ENCODE peak calls at places on chromosomes 4 and X, in four cellular contexts. L is adipocyte, T is ascending aorta, S is SK-N-SH. Q is an unnamed sample. For H3K4me1, the result is how much of the 10 kb centered on the place peaks cover.

GRCh38 chrX:110417128-110417527 is 58.5 kb downstream of the RTL9 start:
- DNase-seq in S (peak), L (no peak), T (no peak), Q (no peak)

GRCh38 chrX:2576793-2577192 is 76.0 kb upstream of the DHRSX start:
- DNase-seq in S (no peak), L (no peak), T (no peak), Q (no peak)

GRCh38 chrX:74346124-74346523 is 42.1 kb downstream of the ZCCHC13 start:
- DNase-seq in L (no peak), T (no peak), S (no peak), Q (no peak)

GRCh38 chrX:39813631-39814246 is 284.0 kb downstream of the BCOR start:
- DNase-seq in S (peak), L (no peak), T (no peak), Q (peak)

GRCh38 chr4:125368684-125369083 is 53.9 kb downstream of the FAT4 start:
- DNase-seq in L (peak), T (no peak), S (no peak), Q (peak)

GRCh38 chr4:129446074-129446473 is 350.1 kb downstream of the C4orf33 start:
- DNase-seq in T (no peak), L (peak), S (no peak), Q (no peak)

GRCh38 chr4:74283614-74284013 is 24.7 kb upstream of the EPGN start:
- DNase-seq in T (no peak), L (peak), S (no peak), Q (no peak)

GRCh38 chrX:6363193-6363592 is 134.5 kb upstream of the NLGN4X start:
- DNase-seq in S (peak), T (no peak), L (no peak), Q (no peak)

GRCh38 chr4:162959056-162959455 is 207.6 kb downstream of the NAF1 start:
- DNase-seq in T (no peak), L (no peak), S (no peak), Q (no peak)

GRCh38 chr4:95548738-95549245 is at the start of gene UNC5C:
- DNase-seq in T (no peak), L (peak), S (peak), Q (peak)

DNA sequence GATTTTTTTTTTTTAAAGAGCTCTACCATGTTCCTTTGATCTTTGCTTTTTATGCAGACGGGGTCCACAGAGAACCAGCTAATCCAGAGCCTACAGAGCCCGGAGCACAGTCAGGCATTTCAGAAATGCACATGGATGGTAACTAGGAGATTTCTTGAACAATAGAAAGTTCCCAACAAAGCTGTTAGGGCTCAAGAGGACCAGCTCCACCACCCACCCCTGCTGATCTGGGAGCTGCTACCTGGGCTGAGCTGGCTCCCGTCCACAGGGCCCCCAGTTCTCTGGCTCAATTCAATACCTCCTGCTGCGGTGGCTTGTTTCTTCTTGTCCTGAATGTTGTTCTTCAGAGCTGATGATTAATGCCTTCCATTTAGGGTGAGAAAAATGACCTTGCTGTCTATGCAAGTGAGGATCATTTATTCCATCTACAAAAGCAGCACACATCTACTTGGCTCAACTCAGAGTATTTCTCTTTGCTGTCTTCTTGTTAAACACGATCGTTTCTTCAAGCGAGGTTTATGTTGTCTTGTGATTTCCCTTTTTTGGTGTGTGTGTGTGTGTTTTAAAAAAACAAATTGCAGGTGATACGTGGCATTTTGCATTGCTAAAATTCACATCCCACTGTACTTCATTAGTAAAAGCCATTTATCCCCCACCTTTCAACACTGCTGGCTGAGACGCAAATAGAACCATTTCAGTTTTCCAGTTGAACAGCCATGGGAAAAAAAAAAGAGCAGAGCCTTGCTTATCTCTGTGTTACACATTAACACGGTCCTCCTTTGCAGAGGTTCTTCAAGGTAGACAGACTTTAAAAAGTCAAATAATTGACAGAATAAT is 31.3 kb downstream of the IGFBP7 start:
- DNase-seq in L (peak), S (no peak), T (no peak), Q (no peak)
- H3K4me1 ChIP-seq in L (half or more), S (under half), T (under half), Q (half or more)

GRCh38 chr4:155407480-155407879 is 30.7 kb upstream of the MAP9 start:
- DNase-seq in L (no peak), T (no peak), S (no peak), Q (no peak)
- H3K4me3 ChIP-seq in L (no peak), T (no peak), S (no peak), Q (no peak)

GRCh38 chrX:9475984-9476383 is 11.1 kb downstream of the TBL1X start:
- DNase-seq in L (no peak), T (no peak), S (no peak), Q (no peak)
- H3K4me1 ChIP-seq in L (under half), T (under half), S (under half), Q (under half)

GRCh38 chr4:142406917-142407501 is 439.1 kb downstream of the INPP4B start:
- DNase-seq in L (peak), S (no peak), T (no peak), Q (no peak)
- H3K4me3 ChIP-seq in L (no peak), S (no peak), T (peak), Q (peak)

Q was measured in osteoblast.